ENCODE peak calls at places on chromosomes 3 and 15, in eight cellular contexts. V, P, H, X, I, M, Y and E are unnamed samples.

GRCh38 chr15:88629071-88629470 is 7.9 kb downstream of the AEN start:
- DNase-seq in V (no peak), P (no peak), H (no peak), X (no peak), I (no peak), M (no peak), Y (no peak), E (no peak)

GRCh38 chr3:128317101-128317697 is 149.5 kb downstream of the DNAJB8 start:
- DNase-seq in V (no peak), P (no peak), H (no peak), X (no peak), I (no peak), M (no peak), Y (no peak), E (no peak)

GRCh38 chr15:77546870-77547269 is 85.8 kb downstream of the LINGO1 start:
- DNase-seq in V (no peak), P (no peak), H (no peak), X (no peak), I (no peak), M (no peak), Y (no peak), E (no peak)

GRCh38 chr3:196842567-196843434 is 24.9 kb upstream of the SENP5 start:
- DNase-seq in V (no peak), P (no peak), H (no peak), X (no peak), I (no peak), M (no peak), Y (no peak), E (no peak)

GRCh38 chr15:95019907-95020306 is 788.5 kb downstream of the MCTP2 start:
- DNase-seq in V (no peak), P (no peak), H (no peak), X (no peak), I (no peak), M (no peak), Y (no peak), E (no peak)

GRCh38 chr15:50879016-50879415 is 29.5 kb upstream of the AP4E1 start:
- DNase-seq in V (no peak), P (no peak), H (no peak), X (no peak), I (no peak), M (no peak), Y (no peak), E (no peak)

GRCh38 chr15:69666441-69666882 is 213.8 kb downstream of the RPLP1 start:
- DNase-seq in V (peak; percentile 20), P (no peak), H (no peak), X (peak; percentile 87), I (peak; percentile 64), M (peak; percentile 56), Y (no peak), E (peak; percentile 13)

GRCh38 chr3:171007316-171007715 is 19.2 kb downstream of the SLC2A2 start:
- DNase-seq in V (no peak), P (no peak), H (no peak), X (no peak), I (no peak), M (no peak), Y (no peak), E (no peak)

GRCh38 chr3:4492240-4493007 is 724 bp upstream of the ITPR1 start:
- DNase-seq in V (peak; percentile 48), P (peak; percentile 81), H (peak; percentile 63), X (peak; percentile 83), I (peak; percentile 25), M (peak; percentile 37), Y (peak; percentile 23), E (peak; percentile 65)

GRCh38 chr3:39103791-39104552 is 3.5 kb downstream of the GORASP1 start:
- DNase-seq in V (no peak), P (no peak), H (no peak), X (no peak), I (no peak), M (no peak), Y (no peak), E (no peak)

GRCh38 chr3:131036200-131036816 is 9.6 kb downstream of the NEK11 start:
- DNase-seq in V (no peak), P (no peak), H (no peak), X (peak; percentile 61), I (no peak), M (no peak), Y (no peak), E (peak; percentile 61)

GRCh38 chr3:151387443-151388241 is 3.1 kb upstream of the P2RY12 start:
- DNase-seq in V (no peak), P (no peak), H (no peak), X (no peak), I (no peak), M (no peak), Y (no peak), E (no peak)

GRCh38 chr3:182370949-182371348 is 422.4 kb upstream of the ATP11B start:
- DNase-seq in V (no peak), P (no peak), H (no peak), X (no peak), I (no peak), M (no peak), Y (no peak), E (no peak)

GRCh38 chr3:129231331-129232119 is 17.9 kb upstream of the COPG1 start:
- DNase-seq in V (no peak), P (no peak), H (no peak), X (no peak), I (no peak), M (no peak), Y (no peak), E (peak; percentile 48)

GRCh38 chr3:78659386-78659987 is 1108.3 kb downstream of the ROBO1 start:
- DNase-seq in V (no peak), P (no peak), H (no peak), X (peak; percentile 68), I (no peak), M (no peak), Y (peak; percentile 50), E (peak; percentile 23)

GRCh38 chr15:63872759-63873510 is 39.2 kb upstream of the HERC1 start:
- DNase-seq in V (no peak), P (no peak), H (no peak), X (peak; percentile 16), I (no peak), M (no peak), Y (no peak), E (no peak)

GRCh38 chr15:83318861-83319415 is 34.5 kb upstream of the BNC1 start:
- DNase-seq in V (no peak), P (no peak), H (no peak), X (peak; percentile 59), I (no peak), M (no peak), Y (no peak), E (no peak)

GRCh38 chr3:190338717-190339116 is 16.5 kb upstream of the CLDN1 start:
- DNase-seq in V (no peak), P (no peak), H (no peak), X (no peak), I (no peak), M (no peak), Y (no peak), E (peak; percentile 51)

GRCh38 chr3:190340071-190340470 is 17.8 kb upstream of the CLDN1 start:
- DNase-seq in V (no peak), P (no peak), H (no peak), X (no peak), I (no peak), M (no peak), Y (no peak), E (no peak)

GRCh38 chr3:190333961-190334360 is 11.7 kb upstream of the CLDN1 start:
- DNase-seq in V (no peak), P (no peak), H (no peak), X (no peak), I (no peak), M (no peak), Y (no peak), E (no peak)

GRCh38 chr3:190336516-190337189 is 14.4 kb upstream of the CLDN1 start:
- DNase-seq in V (no peak), P (no peak), H (no peak), X (peak; percentile 63), I (no peak), M (no peak), Y (no peak), E (no peak)

GRCh38 chr3:190339130-190339529 is 16.9 kb upstream of the CLDN1 start:
- DNase-seq in V (no peak), P (no peak), H (no peak), X (peak; percentile 35), I (peak; percentile 31), M (no peak), Y (no peak), E (peak; percentile 50)
- TF ChIP-seq CTCF in V (no peak), P (no peak), H (no peak), X (no peak), I (peak; percentile 23), M (no peak), Y (peak; percentile 36), E (peak; percentile 69)

GRCh38 chr3:58249358-58250092 is 11.9 kb downstream of the ABHD6 start:
- DNase-seq in V (no peak), P (no peak), H (no peak), X (peak; percentile 25), I (no peak), M (no peak), Y (no peak), E (no peak)
- TF ChIP-seq CTCF in V (no peak), P (no peak), H (no peak), X (peak; percentile 39), I (no peak), M (no peak), Y (peak; percentile 46), E (peak; percentile 40)

DNA sequence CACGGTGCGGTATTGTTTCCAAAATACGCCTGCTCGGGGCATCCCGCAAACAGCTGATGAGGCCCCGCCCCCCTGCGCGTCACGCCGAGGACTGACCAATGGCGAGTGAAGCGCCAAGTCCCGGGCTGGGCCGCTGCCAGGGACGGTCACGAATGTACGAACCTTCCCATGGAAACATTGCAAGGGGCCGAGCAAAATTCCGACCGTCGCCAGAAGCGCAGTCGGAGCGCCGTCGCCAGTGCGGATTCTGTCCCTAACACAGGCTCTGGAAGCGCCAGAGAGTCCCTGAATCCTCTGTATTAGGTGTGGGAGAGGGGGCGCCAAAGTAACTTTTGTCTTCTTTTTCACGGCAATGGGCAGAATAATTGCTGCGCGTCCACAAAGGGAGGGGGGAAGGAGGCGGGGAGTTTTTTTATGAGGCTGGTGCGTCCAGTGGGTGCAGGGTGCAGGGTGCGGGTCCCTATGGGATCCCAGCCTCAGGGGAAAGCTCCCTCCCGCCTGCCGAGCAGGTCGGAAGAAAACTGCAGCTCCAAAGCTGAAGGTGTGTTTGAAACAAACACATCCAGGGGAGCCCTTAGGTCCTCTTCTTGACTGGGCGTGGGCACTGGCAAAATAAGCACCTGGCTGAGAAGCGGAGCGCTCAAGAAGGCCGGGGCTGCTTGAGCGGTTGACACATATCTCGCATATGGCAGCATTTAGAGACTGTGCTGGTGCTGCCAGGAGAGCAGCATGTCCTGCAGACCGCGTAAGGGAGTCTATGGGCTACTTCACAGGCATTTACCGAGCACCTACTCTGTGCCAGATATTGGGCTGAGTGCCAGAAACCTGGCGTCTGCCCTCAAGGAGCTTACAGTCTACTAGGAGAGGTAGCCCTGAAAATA is at the start of gene BMF:
- DNase-seq in V (peak; percentile 100), P (peak; percentile 100), H (peak; percentile 100), X (peak; percentile 100), I (peak; percentile 98), M (peak; percentile 100), Y (peak; percentile 98), E (peak; percentile 99)
- TF ChIP-seq CTCF in V (peak; percentile 46), P (peak; percentile 25), H (no peak), X (peak; percentile 34), I (peak; percentile 21), M (peak; percentile 28), Y (peak; percentile 53), E (peak; percentile 62)

DNA sequence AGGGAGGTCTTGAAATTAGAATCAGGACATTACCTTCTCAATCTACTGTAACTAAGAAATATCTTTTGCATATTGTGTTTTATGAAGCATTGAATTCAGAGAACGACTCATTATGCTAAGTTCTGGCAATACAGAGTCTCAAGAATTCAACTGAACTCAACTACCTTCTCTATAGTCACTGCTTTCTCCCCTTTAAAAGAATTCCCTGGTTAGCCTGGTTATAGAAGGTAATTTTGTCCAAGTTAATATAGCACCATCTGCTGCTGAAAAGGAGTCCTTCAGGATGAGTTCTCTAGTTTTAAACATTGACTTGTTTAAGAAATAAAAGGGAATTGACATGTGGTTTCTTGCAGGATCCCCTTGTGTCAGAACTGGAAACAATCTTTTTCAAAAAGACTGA is 60.2 kb downstream of the IL16 start:
- DNase-seq in V (no peak), P (no peak), H (no peak), X (peak; percentile 74), I (no peak), M (no peak), Y (no peak), E (peak; percentile 53)
- TF ChIP-seq CTCF in V (peak; percentile 66), P (no peak), H (peak; percentile 33), X (peak; percentile 61), I (peak; percentile 25), M (peak; percentile 58), Y (peak; percentile 63), E (peak; percentile 79)